ENCODE peak calls at places on chromosomes 4 and X, in six cellular contexts. One of them, this sample, is unnamed.

GRCh38 chr4:10664408-10664807 is 20.2 kb downstream of the CLNK start:
- DNase-seq in A172: no peak
- DNase-seq in smooth muscle cell of the brain vasculature: peak
- DNase-seq in endothelial cell of umbilical vein: peak
- DNase-seq in NCI-H748 treated with DMSO at 0.1 percent for 48 hours: no peak
- DNase-seq in stimulated activated naive B cell treated with anti-CD40 and anti-IgM and Interleukin-4, amounts not matched to agents 10 μg/mL and 1 μg/mL and 100 μg/mL, for 72 hours: no peak
- DNase-seq in this sample: peak

GRCh38 chr4:66704243-66704642 is 841.1 kb downstream of the CENPC start:
- DNase-seq in A172: no peak
- DNase-seq in smooth muscle cell of the brain vasculature: no peak
- DNase-seq in endothelial cell of umbilical vein: no peak
- DNase-seq in NCI-H748 treated with DMSO at 0.1 percent for 48 hours: no peak
- DNase-seq in stimulated activated naive B cell treated with anti-CD40 and anti-IgM and Interleukin-4, amounts not matched to agents 10 μg/mL and 1 μg/mL and 100 μg/mL, for 72 hours: no peak
- DNase-seq in this sample: no peak

GRCh38 chr4:92657695-92658094 is 353.9 kb downstream of the GRID2 start:
- DNase-seq in A172: no peak
- DNase-seq in smooth muscle cell of the brain vasculature: no peak
- DNase-seq in endothelial cell of umbilical vein: no peak
- DNase-seq in NCI-H748 treated with DMSO at 0.1 percent for 48 hours: no peak
- DNase-seq in stimulated activated naive B cell treated with anti-CD40 and anti-IgM and Interleukin-4, amounts not matched to agents 10 μg/mL and 1 μg/mL and 100 μg/mL, for 72 hours: no peak
- DNase-seq in this sample: no peak

GRCh38 chr4:25321703-25322102 is 9.1 kb downstream of the ZCCHC4 start:
- DNase-seq in A172: no peak
- DNase-seq in smooth muscle cell of the brain vasculature: no peak
- DNase-seq in endothelial cell of umbilical vein: no peak
- DNase-seq in NCI-H748 treated with DMSO at 0.1 percent for 48 hours: no peak
- DNase-seq in stimulated activated naive B cell treated with anti-CD40 and anti-IgM and Interleukin-4, amounts not matched to agents 10 μg/mL and 1 μg/mL and 100 μg/mL, for 72 hours: no peak
- DNase-seq in this sample: no peak

GRCh38 chrX:141641138-141641537 is 51.6 kb downstream of the SPANXA2 start:
- DNase-seq in A172: no peak
- DNase-seq in smooth muscle cell of the brain vasculature: no peak
- DNase-seq in endothelial cell of umbilical vein: no peak
- DNase-seq in NCI-H748 treated with DMSO at 0.1 percent for 48 hours: no peak
- DNase-seq in stimulated activated naive B cell treated with anti-CD40 and anti-IgM and Interleukin-4, amounts not matched to agents 10 μg/mL and 1 μg/mL and 100 μg/mL, for 72 hours: no peak
- DNase-seq in this sample: no peak

GRCh38 chr4:158535130-158535614 is 13.5 kb downstream of the RXFP1 start:
- DNase-seq in A172: peak
- DNase-seq in smooth muscle cell of the brain vasculature: no peak
- DNase-seq in endothelial cell of umbilical vein: no peak
- DNase-seq in NCI-H748 treated with DMSO at 0.1 percent for 48 hours: no peak
- DNase-seq in stimulated activated naive B cell treated with anti-CD40 and anti-IgM and Interleukin-4, amounts not matched to agents 10 μg/mL and 1 μg/mL and 100 μg/mL, for 72 hours: no peak
- DNase-seq in this sample: no peak

GRCh38 chr4:189048119-189048518 is 892.6 kb upstream of the FRG1 start:
- DNase-seq in A172: peak
- DNase-seq in smooth muscle cell of the brain vasculature: no peak
- DNase-seq in endothelial cell of umbilical vein: no peak
- DNase-seq in NCI-H748 treated with DMSO at 0.1 percent for 48 hours: no peak
- DNase-seq in stimulated activated naive B cell treated with anti-CD40 and anti-IgM and Interleukin-4, amounts not matched to agents 10 μg/mL and 1 μg/mL and 100 μg/mL, for 72 hours: no peak
- DNase-seq in this sample: no peak

GRCh38 chr4:139838811-139839210 is 173.2 kb downstream of the MGST2 start:
- DNase-seq in A172: no peak
- DNase-seq in smooth muscle cell of the brain vasculature: no peak
- DNase-seq in endothelial cell of umbilical vein: no peak
- DNase-seq in NCI-H748 treated with DMSO at 0.1 percent for 48 hours: no peak
- DNase-seq in stimulated activated naive B cell treated with anti-CD40 and anti-IgM and Interleukin-4, amounts not matched to agents 10 μg/mL and 1 μg/mL and 100 μg/mL, for 72 hours: no peak
- DNase-seq in this sample: no peak

GRCh38 chrX:154486052-154486395 is 391 bp downstream of the UBL4A start:
- DNase-seq in A172: no peak
- DNase-seq in smooth muscle cell of the brain vasculature: no peak
- DNase-seq in endothelial cell of umbilical vein: peak
- DNase-seq in NCI-H748 treated with DMSO at 0.1 percent for 48 hours: no peak
- DNase-seq in stimulated activated naive B cell treated with anti-CD40 and anti-IgM and Interleukin-4, amounts not matched to agents 10 μg/mL and 1 μg/mL and 100 μg/mL, for 72 hours: no peak
- DNase-seq in this sample: peak

GRCh38 chr4:74934016-74934821 is 1.3 kb downstream of the PARM1 start:
- DNase-seq in A172: peak
- DNase-seq in smooth muscle cell of the brain vasculature: no peak
- DNase-seq in endothelial cell of umbilical vein: peak
- DNase-seq in NCI-H748 treated with DMSO at 0.1 percent for 48 hours: peak
- DNase-seq in stimulated activated naive B cell treated with anti-CD40 and anti-IgM and Interleukin-4, amounts not matched to agents 10 μg/mL and 1 μg/mL and 100 μg/mL, for 72 hours: peak
- DNase-seq in this sample: no peak

GRCh38 chrX:123185714-123186113 is 1.6 kb downstream of the GRIA3 start:
- DNase-seq in A172: no peak
- DNase-seq in smooth muscle cell of the brain vasculature: no peak
- DNase-seq in endothelial cell of umbilical vein: no peak
- DNase-seq in NCI-H748 treated with DMSO at 0.1 percent for 48 hours: no peak
- DNase-seq in stimulated activated naive B cell treated with anti-CD40 and anti-IgM and Interleukin-4, amounts not matched to agents 10 μg/mL and 1 μg/mL and 100 μg/mL, for 72 hours: no peak
- DNase-seq in this sample: no peak

GRCh38 chr4:7261174-7261573 is 68.8 kb downstream of the SORCS2 start:
- DNase-seq in A172: no peak
- DNase-seq in smooth muscle cell of the brain vasculature: no peak
- DNase-seq in endothelial cell of umbilical vein: no peak
- DNase-seq in NCI-H748 treated with DMSO at 0.1 percent for 48 hours: no peak
- DNase-seq in stimulated activated naive B cell treated with anti-CD40 and anti-IgM and Interleukin-4, amounts not matched to agents 10 μg/mL and 1 μg/mL and 100 μg/mL, for 72 hours: no peak
- DNase-seq in this sample: no peak

GRCh38 chr4:38612996-38613395 is 51.0 kb upstream of the KLF3 start:
- DNase-seq in A172: no peak
- DNase-seq in smooth muscle cell of the brain vasculature: no peak
- DNase-seq in endothelial cell of umbilical vein: peak
- DNase-seq in NCI-H748 treated with DMSO at 0.1 percent for 48 hours: no peak
- DNase-seq in stimulated activated naive B cell treated with anti-CD40 and anti-IgM and Interleukin-4, amounts not matched to agents 10 μg/mL and 1 μg/mL and 100 μg/mL, for 72 hours: no peak
- DNase-seq in this sample: no peak

GRCh38 chr4:138222041-138222440 is 20.1 kb downstream of the SLC7A11 start:
- DNase-seq in A172: peak
- DNase-seq in smooth muscle cell of the brain vasculature: peak
- DNase-seq in endothelial cell of umbilical vein: peak
- DNase-seq in NCI-H748 treated with DMSO at 0.1 percent for 48 hours: no peak
- DNase-seq in stimulated activated naive B cell treated with anti-CD40 and anti-IgM and Interleukin-4, amounts not matched to agents 10 μg/mL and 1 μg/mL and 100 μg/mL, for 72 hours: no peak
- DNase-seq in this sample: no peak

GRCh38 chrX:139126493-139126892 is 404.0 kb upstream of the F9 start:
- DNase-seq in A172: peak
- DNase-seq in smooth muscle cell of the brain vasculature: no peak
- DNase-seq in endothelial cell of umbilical vein: no peak
- DNase-seq in NCI-H748 treated with DMSO at 0.1 percent for 48 hours: peak
- DNase-seq in stimulated activated naive B cell treated with anti-CD40 and anti-IgM and Interleukin-4, amounts not matched to agents 10 μg/mL and 1 μg/mL and 100 μg/mL, for 72 hours: peak
- DNase-seq in this sample: peak

GRCh38 chr4:84814100-84814750 is 152.3 kb downstream of the WDFY3 start:
- DNase-seq in A172: peak
- DNase-seq in smooth muscle cell of the brain vasculature: peak
- DNase-seq in endothelial cell of umbilical vein: peak
- DNase-seq in NCI-H748 treated with DMSO at 0.1 percent for 48 hours: no peak
- DNase-seq in stimulated activated naive B cell treated with anti-CD40 and anti-IgM and Interleukin-4, amounts not matched to agents 10 μg/mL and 1 μg/mL and 100 μg/mL, for 72 hours: no peak
- DNase-seq in this sample: no peak

GRCh38 chr4:173835863-173836262 is 305.8 kb upstream of the HAND2 start:
- DNase-seq in A172: peak
- DNase-seq in smooth muscle cell of the brain vasculature: no peak
- DNase-seq in endothelial cell of umbilical vein: no peak
- DNase-seq in NCI-H748 treated with DMSO at 0.1 percent for 48 hours: peak
- DNase-seq in stimulated activated naive B cell treated with anti-CD40 and anti-IgM and Interleukin-4, amounts not matched to agents 10 μg/mL and 1 μg/mL and 100 μg/mL, for 72 hours: no peak
- DNase-seq in this sample: no peak

GRCh38 chr4:126582737-126583136 is 1050.0 kb upstream of the INTU start:
- DNase-seq in A172: no peak
- DNase-seq in smooth muscle cell of the brain vasculature: no peak
- DNase-seq in endothelial cell of umbilical vein: no peak
- DNase-seq in NCI-H748 treated with DMSO at 0.1 percent for 48 hours: no peak
- DNase-seq in stimulated activated naive B cell treated with anti-CD40 and anti-IgM and Interleukin-4, amounts not matched to agents 10 μg/mL and 1 μg/mL and 100 μg/mL, for 72 hours: no peak
- DNase-seq in this sample: no peak

GRCh38 chr4:28001698-28002097 is 1141.1 kb downstream of the STIM2 start:
- DNase-seq in A172: no peak
- DNase-seq in smooth muscle cell of the brain vasculature: no peak
- DNase-seq in endothelial cell of umbilical vein: no peak
- DNase-seq in NCI-H748 treated with DMSO at 0.1 percent for 48 hours: no peak
- DNase-seq in stimulated activated naive B cell treated with anti-CD40 and anti-IgM and Interleukin-4, amounts not matched to agents 10 μg/mL and 1 μg/mL and 100 μg/mL, for 72 hours: no peak
- DNase-seq in this sample: no peak

GRCh38 chr4:56686537-56687231 is 5.6 kb upstream of the HOPX start:
- DNase-seq in A172: no peak
- DNase-seq in smooth muscle cell of the brain vasculature: no peak
- DNase-seq in endothelial cell of umbilical vein: no peak
- DNase-seq in NCI-H748 treated with DMSO at 0.1 percent for 48 hours: no peak
- DNase-seq in stimulated activated naive B cell treated with anti-CD40 and anti-IgM and Interleukin-4, amounts not matched to agents 10 μg/mL and 1 μg/mL and 100 μg/mL, for 72 hours: peak
- DNase-seq in this sample: no peak

GRCh38 chr4:75672461-75673026 is 667 bp downstream of the G3BP2 start:
- DNase-seq in A172: peak
- DNase-seq in smooth muscle cell of the brain vasculature: no peak
- DNase-seq in endothelial cell of umbilical vein: peak
- DNase-seq in NCI-H748 treated with DMSO at 0.1 percent for 48 hours: peak
- DNase-seq in stimulated activated naive B cell treated with anti-CD40 and anti-IgM and Interleukin-4, amounts not matched to agents 10 μg/mL and 1 μg/mL and 100 μg/mL, for 72 hours: peak
- DNase-seq in this sample: peak

This sample was measured in immature natural killer cell.